ENCODE peak calls at places on chromosomes 11 and 22, in six cellular contexts. T is NCI-H524; E is MM.1S; C is hippocampal formation; S is naive thymus-derived CD8-positive, alpha-beta T cell; I is head of caudate nucleus. R is an unnamed sample.

GRCh38 chr22:19972251-19972650 is 30.6 kb upstream of the TXNRD2 start:
- DNase-seq in T (no peak), S (no peak), C (no peak), I (no peak), E (no peak), R (no peak)

GRCh38 chr11:106875013-106875412 is 143.3 kb downstream of the GUCY1A2 start:
- DNase-seq in E (no peak), S (no peak), T (no peak), C (no peak), I (no peak), R (no peak)

GRCh38 chr11:11373934-11374333 is 20.9 kb upstream of the CSNK2A3 start:
- DNase-seq in S (no peak), E (no peak), T (no peak), C (no peak), I (no peak), R (no peak)

GRCh38 chr11:82869657-82870056 is 30.6 kb downstream of the PRCP start:
- DNase-seq in S (no peak), T (no peak), E (no peak), I (no peak), C (no peak), R (no peak)

GRCh38 chr22:17441326-17441725 is 72.1 kb downstream of the CECR2 start:
- DNase-seq in S (no peak), E (no peak), T (no peak), I (no peak), C (no peak), R (no peak)

GRCh38 chr11:27218498-27219038 is 144.4 kb downstream of the CCDC34 start:
- DNase-seq in C (no peak), I (no peak), E (no peak), S (no peak), T (no peak), R (no peak)

GRCh38 chr22:44671742-44672141 is 30.3 kb upstream of the PRR5 start:
- DNase-seq in I (no peak), E (no peak), S (no peak), T (no peak), C (no peak), R (no peak)

GRCh38 chr11:119491753-119492455 is 68.9 kb upstream of the THY1 start:
- DNase-seq in T (no peak), C (no peak), S (no peak), I (no peak), E (no peak), R (no peak)

GRCh38 chr22:19823191-19823590 is 31.5 kb downstream of the GNB1L start:
- DNase-seq in E (no peak), T (no peak), C (no peak), S (no peak), I (no peak), R (no peak)

GRCh38 chr22:46031066-46031465 is 54.1 kb upstream of the WNT7B start:
- DNase-seq in E (no peak), T (no peak), S (no peak), I (no peak), C (no peak), R (no peak)

R was measured in RPMI8226.